ENCODE peak calls at places on chromosomes 4 and X, in five cellular contexts. H is activated T-helper 1 cell treated with Interleukin-2 at 50 U/mL for 16 hours; O is stimulated activated naive CD8-positive, alpha-beta T cell treated with anti-CD3 and anti-CD28 coated beads, Interleukin-15, amount 100 ng/mL, for 72 hours; Q is activated CD4-positive, alpha-beta T cell treated with anti-CD3 and anti-CD28 coated beads, Interleukin-2, amount 10 ng/mL, durations not matched to agents 7 days and 5 days; X is natural killer cell. K is an unnamed sample.

GRCh38 chr4:48205092-48205491 is 64.5 kb downstream of the TEC start:
- DNase-seq in H (no peak), O (no peak), Q (no peak), X (no peak), K (no peak)

GRCh38 chr4:52791936-52792335 is 40.7 kb upstream of the ERVMER34-1 start:
- DNase-seq in H (no peak), O (no peak), Q (no peak), X (no peak), K (no peak)

GRCh38 chr4:98728433-98728832 is 70.0 kb upstream of the TSPAN5 start:
- DNase-seq in H (no peak), O (no peak), Q (no peak), X (no peak), K (peak; percentile 82)

GRCh38 chr4:120557372-120557771 is 365.2 kb downstream of the PRDM5 start:
- DNase-seq in H (no peak), O (no peak), Q (no peak), X (no peak), K (peak; percentile 49)

GRCh38 chr4:48761286-48761685 is 18.8 kb downstream of the FRYL start:
- DNase-seq in H (no peak), O (no peak), Q (no peak), X (no peak), K (no peak)

GRCh38 chr4:121796283-121796682 is 4.8 kb upstream of the EXOSC9 start:
- DNase-seq in H (no peak), O (no peak), Q (no peak), X (no peak), K (no peak)

GRCh38 chrX:153819398-153820083 is 10.8 kb downstream of the PDZD4 start:
- DNase-seq in H (no peak), O (no peak), Q (no peak), X (no peak), K (no peak)

GRCh38 chr4:81724925-81725329 is 253.2 kb upstream of the RASGEF1B start:
- DNase-seq in H (peak; percentile 4), O (peak; percentile 66), Q (peak; percentile 45), X (peak; percentile 30), K (no peak)

GRCh38 chr4:172826346-172826745 is 342.3 kb upstream of the GALNT7 start:
- DNase-seq in H (no peak), O (no peak), Q (no peak), X (no peak), K (peak; percentile 32)

GRCh38 chr4:3407171-3407771 is 34.5 kb upstream of the HGFAC start:
- DNase-seq in H (no peak), O (no peak), Q (no peak), X (no peak), K (no peak)

GRCh38 chrX:14673764-14674163 is 144.4 kb downstream of the GLRA2 start:
- DNase-seq in H (no peak), O (peak; percentile 24), Q (no peak), X (no peak), K (peak; percentile 84)

K was measured in EL.